ENCODE peak calls at places on chromosomes 12 and 14, in eight cellular contexts. N is kidney; K is A549; U is IMR-90; M is PC-3; S is testis; G is heart right ventricle; F is CD4-positive, alpha-beta memory T cell. H is an unnamed sample.

GRCh38 chr12:117363263-117363662 is 1.8 kb upstream of the NOS1 start:
- DNase-seq in N (no peak), M (no peak), K (no peak), F (no peak), S (no peak), G (no peak), U (no peak), H (no peak)

GRCh38 chr12:5348491-5348890 is 83.4 kb upstream of the NTF3 start:
- DNase-seq in U (no peak), F (no peak), N (no peak), S (no peak), M (no peak), K (no peak), G (no peak), H (no peak)

GRCh38 chr12:12333407-12333831 is 16.6 kb downstream of the MANSC1 start:
- DNase-seq in F (no peak), G (no peak), U (peak; percentile 92), N (no peak), M (peak; percentile 85), S (no peak), K (no peak), H (peak; percentile 98)

GRCh38 chr12:88299567-88300101 is 157.5 kb downstream of the TMTC3 start:
- DNase-seq in M (peak; percentile 95), K (peak; percentile 66), S (no peak), G (no peak), U (peak; percentile 98), F (no peak), N (no peak), H (peak; percentile 99)

GRCh38 chr14:103542545-103543088 is 13.6 kb downstream of the TRMT61A start:
- DNase-seq in N (peak; percentile 87), G (peak; percentile 71), F (no peak), K (no peak), S (peak; percentile 61), M (no peak), U (no peak), H (no peak)

GRCh38 chr12:124506145-124506831 is 61.1 kb downstream of the NCOR2 start:
- DNase-seq in M (peak; percentile 15), N (peak; percentile 94), S (peak; percentile 90), G (peak; percentile 89), U (no peak), K (no peak), F (no peak), H (peak; percentile 70)

GRCh38 chr14:23537351-23538048 is 14.1 kb downstream of the ZFHX2 start:
- DNase-seq in M (no peak), F (no peak), N (no peak), K (no peak), S (no peak), U (peak; percentile 30), G (no peak), H (no peak)

GRCh38 chr14:79278798-79279644 is 932.3 kb downstream of the DIO2 start:
- DNase-seq in N (peak; percentile 93), G (peak; percentile 59), U (peak; percentile 92), K (peak; percentile 33), F (no peak), M (peak; percentile 93), S (peak; percentile 77), H (peak; percentile 92)

GRCh38 chr12:13099066-13099909 is 4.2 kb downstream of the GSG1 start:
- DNase-seq in S (no peak), U (no peak), M (peak; percentile 35), G (no peak), N (no peak), K (no peak), F (no peak), H (peak; percentile 36)

GRCh38 chr12:115470977-115471376 is 787.0 kb upstream of the TBX3 start:
- DNase-seq in M (no peak), F (no peak), U (no peak), S (no peak), N (no peak), G (no peak), K (no peak), H (no peak)

GRCh38 chr12:3432176-3432742 is 58.7 kb upstream of the PRMT8 start:
- DNase-seq in F (no peak), K (no peak), N (no peak), M (no peak), G (no peak), U (no peak), S (no peak), H (no peak)

GRCh38 chr14:91882369-91882768 is 15.0 kb upstream of the TC2N start:
- DNase-seq in F (no peak), G (no peak), S (no peak), M (no peak), U (no peak), N (peak; percentile 55), K (no peak), H (no peak)

GRCh38 chr14:91883770-91884169 is 16.4 kb upstream of the TC2N start:
- DNase-seq in M (no peak), G (peak; percentile 39), S (peak; percentile 78), K (no peak), U (no peak), F (no peak), N (peak; percentile 87), H (no peak)

GRCh38 chr14:91884664-91885063 is 17.3 kb upstream of the TC2N start:
- DNase-seq in N (peak; percentile 39), U (no peak), F (no peak), G (no peak), K (no peak), S (no peak), M (no peak), H (no peak)

GRCh38 chr14:91885113-91885712 is 17.9 kb upstream of the TC2N start:
- DNase-seq in U (no peak), G (no peak), N (peak; percentile 55), K (no peak), F (no peak), S (no peak), M (no peak), H (peak; percentile 34)

GRCh38 chr14:91882776-91883175 is 15.4 kb upstream of the TC2N start:
- DNase-seq in F (no peak), K (no peak), M (no peak), N (no peak), U (no peak), S (no peak), G (no peak), H (no peak)
- H3K27ac ChIP-seq in F (no peak overlapping the region), K (no peak overlapping the region), M (no peak overlapping the region), N (no peak overlapping the region), U (no peak overlapping the region), S (peak overlapping the region; percentile 78), G (no peak overlapping the region), H (no peak overlapping the region)

GRCh38 chr12:97464241-97465011 is 1.8 kb downstream of the RMST start:
- DNase-seq in N (no peak), K (no peak), U (no peak), G (no peak), S (no peak), M (no peak), F (no peak), H (peak; percentile 4)
- H3K4me1 ChIP-seq in N (no peaks in the 10 kb centered on the region), K (no peaks in the 10 kb centered on the region), U (no peaks in the 10 kb centered on the region), G (no peaks in the 10 kb centered on the region), S (peaks cover 3% of the 10 kb centered on the region), M (no peaks in the 10 kb centered on the region), F (no peaks in the 10 kb centered on the region), H (no peaks in the 10 kb centered on the region)

GRCh38 chr12:57944313-57945023 is 3.1 kb downstream of the ATP23 start:
- DNase-seq in U (no peak), M (no peak), G (no peak), F (no peak), S (no peak), N (no peak), K (no peak), H (no peak)
- H3K4me3 ChIP-seq in U (no peak overlapping the region), M (no peak overlapping the region), G (no peak overlapping the region), F (no peak overlapping the region), S (no peak overlapping the region), N (no peak overlapping the region), K (no peak overlapping the region), H (no peak overlapping the region)

DNA sequence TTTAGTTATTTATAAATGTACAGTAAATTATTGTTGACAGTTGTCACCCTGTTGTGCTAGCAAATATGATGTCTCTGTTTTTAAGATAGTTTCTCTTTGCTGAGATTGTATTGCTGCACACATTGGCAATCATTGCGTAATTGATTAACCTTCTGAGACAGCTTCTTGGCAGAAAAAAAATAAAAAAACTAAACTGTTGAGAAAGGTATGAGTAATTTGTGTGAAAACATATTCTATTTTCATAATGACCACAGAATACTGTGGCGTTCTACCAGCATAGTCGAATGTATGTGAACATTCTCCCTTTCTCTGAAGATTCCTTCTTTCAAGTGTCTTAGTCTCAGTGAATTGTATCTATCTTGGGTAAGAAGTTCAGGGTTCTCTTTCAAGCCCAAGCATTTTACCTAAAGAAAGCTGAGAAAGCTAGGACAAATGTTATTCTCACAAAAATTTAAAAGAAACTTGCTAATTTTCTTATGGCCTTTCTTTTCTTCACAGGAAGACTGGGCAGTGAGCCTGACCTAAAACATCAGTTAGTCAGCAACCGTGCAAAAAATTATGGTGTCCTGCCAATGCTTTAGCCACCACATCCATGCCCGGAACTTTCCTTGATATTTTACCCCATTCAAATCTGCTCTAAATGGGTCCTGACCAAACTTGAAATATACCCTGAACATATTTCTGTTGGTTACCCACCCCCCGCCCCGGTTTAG is 69.0 kb upstream of the REP15 start:
- DNase-seq in F (no peak), N (no peak), G (no peak), M (peak; percentile 87), S (no peak), K (no peak), U (peak; percentile 79), H (peak; percentile 88)
- H3K27ac ChIP-seq in F (no peak overlapping the region), N (no peak overlapping the region), G (no peak overlapping the region), M (peak overlapping the region; percentile 86), S (no peak overlapping the region), K (no peak overlapping the region), U (peak overlapping the region; percentile 4), H (peak overlapping the region; percentile 91)

GRCh38 chr12:106134294-106134949 is 4.3 kb downstream of the NUAK1 start:
- DNase-seq in U (no peak), G (no peak), F (no peak), N (no peak), S (no peak), M (no peak), K (no peak), H (no peak)
- H3K4me1 ChIP-seq in U (peaks cover 25% of the 10 kb centered on the region), G (peaks cover 82% of the 10 kb centered on the region), F (no peaks in the 10 kb centered on the region), N (peaks cover 29% of the 10 kb centered on the region), S (no peaks in the 10 kb centered on the region), M (peaks cover 56% of the 10 kb centered on the region), K (peaks cover 74% of the 10 kb centered on the region), H (peaks cover 58% of the 10 kb centered on the region)

DNA sequence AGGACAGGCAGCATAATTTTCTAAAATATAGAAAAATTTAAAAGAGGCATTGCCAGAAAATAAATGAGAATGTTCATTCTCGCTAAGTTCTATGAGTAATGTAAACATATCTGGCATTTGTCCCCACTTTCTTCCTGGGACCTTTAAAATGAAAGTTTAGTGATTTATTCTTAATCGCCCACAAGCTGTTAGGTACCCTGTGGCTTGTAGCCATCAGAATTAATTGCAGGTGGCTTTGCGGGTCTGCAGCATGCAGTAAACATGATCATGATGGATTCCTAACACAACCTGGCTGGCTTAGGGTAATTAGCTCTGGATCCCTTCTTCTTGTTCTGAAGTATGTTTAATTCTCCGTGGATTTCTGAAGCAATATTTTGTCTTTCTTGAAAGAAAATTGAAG is 103.5 kb upstream of the FRMD6 start:
- DNase-seq in U (no peak), N (no peak), S (no peak), F (no peak), K (no peak), M (peak; percentile 22), G (no peak), H (peak; percentile 59)
- H3K4me3 ChIP-seq in U (no peak overlapping the region), N (no peak overlapping the region), S (no peak overlapping the region), F (no peak overlapping the region), K (no peak overlapping the region), M (peak overlapping the region; percentile 9), G (no peak overlapping the region), H (no peak overlapping the region)